ENCODE peak calls at places on chromosomes 13 and 19, in eight cellular contexts. Q is endodermal cell, P is WTC11, T is A673, N is GM10248, Z is progenitor cell of endocrine pancreas, A is Caco-2, W is activated B cell treated with CpG ODN at 0.5 μM for 24 hours. L is an unnamed sample.

GRCh38 chr13:75583101-75583500 is 33.5 kb downstream of the UCHL3 start:
- DNase-seq in Z (no peak), N (no peak), T (no peak), W (no peak), Q (no peak), P (no peak), A (no peak), L (no peak)

GRCh38 chr19:49301165-49301865 is 23.7 kb downstream of the SLC6A16 start:
- DNase-seq in A (peak; percentile 78), T (peak; percentile 83), P (peak; percentile 93), N (peak; percentile 92), Q (peak; percentile 94), Z (peak; percentile 58), W (peak; percentile 81), L (peak; percentile 93)

GRCh38 chr19:3606174-3606689 is 443 bp downstream of the TBXA2R start:
- DNase-seq in T (no peak), Z (no peak), N (no peak), W (no peak), A (no peak), Q (peak; percentile 82), P (peak; percentile 49), L (peak; percentile 59)

GRCh38 chr13:110801044-110801443 is 87.5 kb downstream of the ING1 start:
- DNase-seq in N (no peak), Z (no peak), T (peak; percentile 13), Q (peak; percentile 49), W (no peak), A (no peak), P (no peak), L (peak; percentile 16)

GRCh38 chr19:19866599-19867248 is 1.0 kb downstream of the ZNF253 start:
- DNase-seq in N (peak; percentile 58), Q (peak; percentile 92), T (peak; percentile 5), A (peak; percentile 11), Z (peak; percentile 35), W (peak; percentile 49), P (peak; percentile 76), L (peak; percentile 78)

GRCh38 chr19:38221919-38222828 is 1.8 kb downstream of the DPF1 start:
- DNase-seq in P (no peak), N (no peak), W (no peak), A (no peak), Q (peak; percentile 79), Z (no peak), T (no peak), L (no peak)

GRCh38 chr13:36344886-36345437 is 1.2 kb downstream of the SPART start:
- DNase-seq in P (no peak), T (peak; percentile 53), A (no peak), W (no peak), Z (no peak), N (no peak), Q (peak; percentile 57), L (peak; percentile 29)

GRCh38 chr19:48988860-48989259 is 4.2 kb downstream of the GYS1 start:
- DNase-seq in P (no peak), A (no peak), T (no peak), W (no peak), Q (no peak), Z (no peak), N (no peak), L (no peak)

GRCh38 chr19:42081584-42082258 is 5.8 kb downstream of the ZNF574 start:
- DNase-seq in P (no peak), W (no peak), A (peak; percentile 66), Q (no peak), T (peak; percentile 47), N (peak; percentile 46), Z (no peak), L (peak; percentile 25)

GRCh38 chr13:61276401-61276800 is 139.2 kb downstream of the PCDH20 start:
- DNase-seq in T (no peak), Q (no peak), N (no peak), W (no peak), A (no peak), Z (no peak), P (no peak), L (no peak)

GRCh38 chr19:46221981-46222610 is 7.4 kb upstream of the IGFL1 start:
- DNase-seq in W (no peak), N (no peak), T (peak; percentile 34), P (peak; percentile 63), Z (no peak), A (peak; percentile 48), Q (peak; percentile 86), L (no peak)

GRCh38 chr19:18386543-18387251 is 739 bp downstream of the GDF15 start:
- DNase-seq in T (peak; percentile 37), P (no peak), Z (no peak), W (no peak), N (no peak), A (peak; percentile 56), Q (no peak), L (no peak)

GRCh38 chr19:39677931-39678889 is 22.5 kb downstream of the LGALS16 start:
- DNase-seq in W (no peak), N (no peak), P (no peak), Q (no peak), A (no peak), Z (no peak), T (no peak), L (no peak)

GRCh38 chr19:40217027-40217810 is 965 bp downstream of the TTC9B start:
- DNase-seq in A (peak; percentile 94), W (no peak), T (peak; percentile 41), Z (peak; percentile 48), P (peak; percentile 82), Q (peak; percentile 92), N (no peak), L (peak; percentile 44)

GRCh38 chr13:106633321-106633720 is 65.4 kb upstream of the ARGLU1 start:
- DNase-seq in Z (no peak), A (no peak), T (peak; percentile 75), N (no peak), Q (no peak), P (no peak), W (no peak), L (no peak)

GRCh38 chr19:11274533-11275086 is 12.3 kb upstream of the DOCK6 start:
- DNase-seq in T (no peak), N (no peak), A (no peak), Z (no peak), W (no peak), P (no peak), Q (no peak), L (no peak)
- TF ChIP-seq CTCF in T (no peak), N (no peak), A (no peak), Z (no peak), W (no peak), P (no peak), Q (no peak), L (no peak)

GRCh38 chr13:53069800-53070199 is 41.2 kb downstream of the OLFM4 start:
- DNase-seq in P (no peak), Z (no peak), Q (no peak), W (no peak), T (no peak), N (no peak), A (no peak), L (no peak)

GRCh38 chr13:53066411-53066810 is 37.8 kb downstream of the OLFM4 start:
- DNase-seq in P (no peak), Q (no peak), W (no peak), A (no peak), N (no peak), Z (no peak), T (no peak), L (no peak)

GRCh38 chr13:53073711-53074110 is 45.1 kb downstream of the OLFM4 start:
- DNase-seq in Z (no peak), T (no peak), W (no peak), A (no peak), N (no peak), P (no peak), Q (no peak), L (no peak)

GRCh38 chr13:53064721-53065120 is 36.1 kb downstream of the OLFM4 start:
- DNase-seq in A (no peak), T (peak; percentile 63), P (no peak), Q (no peak), W (no peak), N (no peak), Z (no peak), L (no peak)

DNA sequence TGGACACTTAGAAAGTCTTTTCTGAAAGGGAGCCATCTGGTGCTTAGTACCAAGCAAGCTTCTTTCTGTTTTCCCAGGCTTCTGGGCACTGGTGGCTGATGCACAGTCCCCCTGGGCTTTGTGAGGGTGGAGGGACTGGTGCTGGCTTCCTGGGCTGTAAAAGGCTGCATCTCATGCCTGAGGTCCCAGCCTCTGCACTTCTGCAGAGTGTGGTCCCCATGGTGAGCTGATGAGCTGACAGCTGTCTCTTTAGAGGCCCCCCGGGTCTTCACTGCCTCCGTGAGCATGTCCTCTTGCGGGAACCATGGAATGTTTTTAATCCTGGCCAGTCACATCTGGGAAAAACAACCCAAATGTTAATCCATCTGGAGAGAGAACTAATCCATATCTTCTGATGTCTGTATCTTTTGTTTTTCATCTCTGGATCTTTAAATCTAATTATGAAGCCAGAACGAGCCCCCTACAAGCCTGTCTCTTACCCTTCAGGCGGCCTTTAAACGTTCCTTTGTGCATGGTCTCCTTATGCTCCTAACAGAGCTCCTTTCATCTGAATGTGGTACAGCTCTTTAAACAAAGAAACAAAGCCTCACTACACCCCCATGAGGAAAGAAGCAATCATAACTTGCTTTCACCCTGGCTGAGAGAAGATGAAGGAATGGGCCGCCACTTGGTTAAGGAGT is 40.4 kb downstream of the OLFM4 start:
- DNase-seq in N (no peak), Q (peak; percentile 52), A (no peak), W (no peak), T (peak; percentile 18), Z (no peak), P (no peak), L (no peak)
- TF ChIP-seq CTCF in N (no peak), Q (no peak), A (no peak), W (no peak), T (no peak), Z (no peak), P (no peak), L (no peak)

GRCh38 chr19:32919365-32919764 is 49.8 kb upstream of the SLC7A9 start:
- DNase-seq in A (no peak), Q (no peak), T (no peak), Z (no peak), P (no peak), N (no peak), W (no peak), L (no peak)

GRCh38 chr19:32921624-32922023 is 50.1 kb downstream of the CEP89 start:
- DNase-seq in W (no peak), P (no peak), T (no peak), N (no peak), A (no peak), Q (no peak), Z (no peak), L (no peak)

GRCh38 chr19:32928806-32929205 is 43.0 kb downstream of the CEP89 start:
- DNase-seq in N (no peak), Q (no peak), T (no peak), Z (no peak), P (no peak), A (no peak), W (no peak), L (no peak)

GRCh38 chr19:32924200-32924599 is 47.6 kb downstream of the CEP89 start:
- DNase-seq in W (no peak), Q (no peak), P (no peak), Z (no peak), T (no peak), A (no peak), N (no peak), L (no peak)
- TF ChIP-seq CTCF in W (no peak), Q (no peak), P (no peak), Z (no peak), T (no peak), A (no peak), N (no peak), L (no peak)

DNA sequence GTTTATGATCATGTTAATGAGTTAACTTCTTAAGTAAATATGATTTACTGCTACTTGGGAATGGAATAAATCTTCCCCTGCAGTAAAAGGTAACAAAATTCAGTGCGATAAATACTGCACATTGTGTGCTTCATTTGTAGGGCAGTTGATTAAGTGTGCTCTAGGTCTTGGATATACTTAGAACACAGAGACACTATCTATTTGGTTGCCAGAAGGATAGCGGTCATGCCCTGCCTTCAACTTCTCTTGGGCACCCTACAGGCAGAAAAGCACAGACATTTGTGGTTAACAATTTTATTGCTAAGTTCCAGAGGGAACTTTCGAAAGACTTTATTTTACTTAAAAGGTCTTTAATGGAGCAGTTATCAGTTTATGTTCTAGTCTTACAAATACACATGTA is 605.8 kb downstream of the PCDH9 start:
- DNase-seq in N (no peak), Z (no peak), Q (no peak), P (no peak), A (no peak), W (no peak), T (no peak), L (no peak)
- TF ChIP-seq CTCF in N (no peak), Z (no peak), Q (no peak), P (no peak), A (no peak), W (no peak), T (no peak), L (no peak)

L was measured in activated CD8-positive, alpha-beta T cell treated with anti-CD3 and anti-CD28 coated beads for 36 hours.